ENCODE peak calls at places on chromosomes 7 and 10, in six cellular contexts. M is Karpas-422, A is GM23248, E is H9, G is fibroblast of lung, D is mammary epithelial cell. K is an unnamed sample. For H3K79me2 and H3K4me1, the result is how much of the 10 kb centered on the place peaks cover.

GRCh38 chr7:41148521-41148951 is 554.4 kb downstream of the INHBA start:
- DNase-seq in A (peak), E (no peak), D (peak), G (peak), M (no peak), K (peak)

GRCh38 chr7:47444376-47445098 is 137.4 kb downstream of the TNS3 start:
- DNase-seq in M (peak), E (no peak), D (peak), G (no peak), A (peak), K (peak)

GRCh38 chr7:613442-614140 is 93.9 kb upstream of the PDGFA start:
- DNase-seq in E (no peak), A (no peak), G (no peak), M (no peak), D (peak), K (no peak)

GRCh38 chr10:2949948-2950354 is 117.4 kb upstream of the PFKP start:
- DNase-seq in E (no peak), G (peak), D (peak), M (peak), A (peak), K (peak)

GRCh38 chr10:90884414-90884813 is 12.6 kb downstream of the RPP30 start:
- DNase-seq in D (no peak), A (peak), M (no peak), E (no peak), G (peak), K (peak)

GRCh38 chr10:76971565-76972170 is 665.9 kb downstream of the KCNMA1 start:
- DNase-seq in D (no peak), G (no peak), A (no peak), E (no peak), M (no peak), K (no peak)

GRCh38 chr10:116272497-116273221 is at the start of gene GFRA1:
- DNase-seq in M (no peak), E (peak), G (peak), D (no peak), A (peak), K (no peak)

GRCh38 chr10:89250814-89251416 is 660 bp downstream of the LIPA start:
- DNase-seq in A (peak), D (peak), E (no peak), M (peak), G (no peak), K (no peak)

GRCh38 chr7:104859754-104860426 is 154.1 kb upstream of the KMT2E start:
- DNase-seq in A (no peak), M (peak), G (no peak), D (no peak), E (no peak), K (no peak)

GRCh38 chr10:104259999-104260774 is 5.5 kb downstream of the GSTO1 start:
- DNase-seq in A (peak), G (peak), D (no peak), M (peak), E (no peak), K (no peak)

GRCh38 chr7:149071641-149072437 is 18.7 kb downstream of the ZNF786 start:
- DNase-seq in E (peak), G (no peak), A (no peak), M (no peak), D (no peak), K (no peak)

GRCh38 chr7:125670926-125671572 is 741.4 kb upstream of the POT1 start:
- DNase-seq in M (no peak), E (no peak), D (peak), A (peak), G (peak), K (peak)

GRCh38 chr10:59675812-59676211 is 33.8 kb downstream of the SLC16A9 start:
- DNase-seq in M (peak), D (no peak), A (peak), G (no peak), E (peak), K (peak)

GRCh38 chr10:86265877-86266259 is 100.7 kb downstream of the GRID1 start:
- DNase-seq in A (no peak), E (peak), G (no peak), D (no peak), M (no peak), K (no peak)

GRCh38 chr10:12819071-12819470 is 182.4 kb downstream of the CCDC3 start:
- DNase-seq in A (no peak), D (no peak), G (no peak), M (no peak), E (no peak), K (no peak)

GRCh38 chr7:39184387-39184786 is 206.7 kb downstream of the POU6F2 start:
- DNase-seq in A (no peak), E (no peak), G (no peak), D (no peak), M (no peak), K (peak)

GRCh38 chr7:44196450-44196872 is 4.3 kb upstream of the YKT6 start:
- DNase-seq in D (no peak), G (peak), A (peak), E (peak), M (peak), K (peak)

GRCh38 chr7:132876576-132876975 is 205.3 kb downstream of the CHCHD3 start:
- DNase-seq in D (no peak), M (no peak), E (no peak), A (no peak), G (no peak), K (no peak)

GRCh38 chr10:72889391-72889831 is 4.1 kb upstream of the OIT3 start:
- DNase-seq in A (peak), E (no peak), G (peak), M (no peak), D (peak), K (peak)

GRCh38 chr7:50304911-50305621 is 550 bp downstream of the IKZF1 start:
- DNase-seq in E (no peak), D (no peak), G (no peak), M (peak), A (no peak), K (no peak)

GRCh38 chr7:99362801-99363200 is 11.7 kb upstream of the ARPC1B start:
- DNase-seq in G (peak), D (no peak), M (no peak), A (peak), E (no peak), K (no peak)

GRCh38 chr7:132541656-132542055 is 34.6 kb downstream of the PLXNA4 start:
- DNase-seq in M (no peak), E (peak), G (no peak), D (no peak), A (no peak), K (no peak)

GRCh38 chr10:47042815-47043750 is 131.9 kb downstream of the PTPN20 start:
- DNase-seq in G (no peak), M (no peak), A (no peak), D (no peak), E (no peak), K (no peak)

GRCh38 chr7:104928721-104929400 is 85.1 kb upstream of the KMT2E start:
- DNase-seq in A (no peak), G (no peak), E (no peak), M (no peak), D (no peak), K (no peak)

GRCh38 chr7:120996333-120996982 is 7.9 kb downstream of the CPED1 start:
- DNase-seq in G (peak), D (peak), M (peak), A (peak), E (no peak), K (peak)

GRCh38 chr10:117653170-117653515 is 110.6 kb downstream of the EMX2 start:
- DNase-seq in D (peak), G (peak), M (no peak), E (no peak), A (peak), K (peak)

GRCh38 chr10:28561531-28561930 is 28.6 kb downstream of the WAC start:
- DNase-seq in D (no peak), A (no peak), G (no peak), E (peak), M (no peak), K (no peak)

GRCh38 chr10:108757946-108758345 is 1165.4 kb downstream of the XPNPEP1 start:
- DNase-seq in A (peak), E (no peak), G (peak), M (no peak), D (no peak), K (peak)

DNA sequence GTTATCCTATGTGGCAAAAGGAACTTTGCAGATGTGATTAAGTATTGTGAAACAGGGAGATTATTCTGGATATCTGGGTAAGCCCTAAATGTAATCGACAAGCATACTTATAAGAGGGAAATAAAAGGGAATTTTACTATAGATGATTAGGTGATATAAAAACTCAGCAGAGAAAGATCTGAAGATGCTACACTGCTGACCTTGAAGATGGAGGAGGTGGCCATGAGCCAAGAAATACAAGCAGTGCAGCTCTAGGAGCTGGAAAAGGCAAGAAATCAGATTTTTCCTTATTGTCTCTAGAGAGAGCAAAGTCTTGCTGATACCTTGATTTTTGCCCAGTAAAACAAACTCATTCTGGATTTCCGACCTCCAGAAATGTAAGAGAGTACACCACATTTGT is 67.7 kb downstream of the BRAF start:
- DNase-seq in D (no peak), M (no peak), E (no peak), G (no peak), A (no peak), K (no peak)
- H3K79me2 ChIP-seq in D (half or more), M (half or more), E (under half), G (under half), A (half or more), K (under half)

DNA sequence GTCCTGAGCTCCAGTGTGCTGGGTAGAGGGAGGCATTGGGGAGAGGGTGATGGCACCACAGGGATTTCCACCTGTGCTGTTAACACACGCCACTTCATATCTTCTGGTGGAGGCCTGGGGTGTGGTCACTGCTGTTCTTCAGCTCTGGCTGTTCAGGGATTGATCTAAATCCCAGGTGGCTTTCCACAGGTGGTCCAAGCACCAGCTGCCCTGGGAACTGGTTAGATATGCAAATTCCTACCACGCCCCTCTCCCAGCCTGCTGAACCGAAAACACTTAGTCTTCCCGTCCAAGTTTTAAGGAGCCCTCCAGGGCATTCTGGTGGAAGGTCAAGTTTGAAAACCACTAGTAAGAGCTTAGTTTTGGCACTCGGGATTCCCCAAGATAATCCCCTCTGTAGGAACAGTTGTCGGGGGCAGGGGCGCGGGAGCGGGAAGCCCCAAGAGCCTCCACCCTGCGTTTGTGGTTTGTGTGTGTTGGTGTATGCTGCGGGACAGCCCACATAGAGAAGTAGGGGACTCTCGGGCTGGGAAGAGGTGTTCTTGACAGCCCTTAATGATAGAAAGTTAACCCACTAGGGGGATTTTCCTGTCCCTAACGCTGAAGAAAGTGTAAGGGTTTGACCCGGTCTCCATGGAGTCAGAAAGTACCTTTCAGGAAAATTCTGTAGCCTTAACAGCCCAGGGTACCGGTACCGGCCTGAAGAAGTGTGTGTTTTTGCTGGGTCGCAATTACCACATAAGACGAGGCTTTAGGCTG is 5.1 kb downstream of the DEPP1 start:
- DNase-seq in D (no peak), G (no peak), M (peak), E (peak), A (no peak), K (no peak)
- H3K4me1 ChIP-seq in D (under half), G (under half), M (under half), E (under half), A (under half), K (under half)

DNA sequence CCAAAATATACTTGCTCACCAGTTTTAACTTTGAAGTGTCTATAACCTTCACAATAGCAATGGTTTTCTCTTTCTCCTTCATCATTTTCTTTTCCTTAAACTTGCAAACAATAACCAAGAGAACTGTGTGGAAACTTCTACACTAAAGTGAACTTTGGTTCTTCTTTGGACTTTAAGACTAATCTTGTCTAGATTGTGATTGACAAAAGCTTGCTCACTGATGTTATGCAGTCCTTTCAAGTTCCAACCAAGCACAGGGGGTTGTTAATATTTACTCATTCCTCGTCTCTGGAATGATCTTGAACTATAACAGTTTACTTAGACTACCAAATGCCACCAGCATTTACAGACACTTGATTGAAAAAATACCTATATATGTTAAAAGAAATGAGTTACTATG is 62.4 kb downstream of the TFEC start:
- DNase-seq in A (no peak), M (no peak), D (no peak), E (no peak), G (no peak), K (no peak)
- H3K79me2 ChIP-seq in A (under half), M (under half), D (under half), E (under half), G (under half), K (under half)

GRCh38 chr10:122476034-122476695 is 14.8 kb downstream of the HTRA1 start:
- DNase-seq in A (peak), D (peak), M (no peak), G (no peak), E (peak), K (no peak)
- H3K4me1 ChIP-seq in A (under half), D (under half), M (under half), G (under half), E (under half), K (under half)